ENCODE peak calls at places on chromosomes 7 and 10, in four cellular contexts. Z, I, J and R are unnamed samples.

GRCh38 chr7:152089183-152089582 is 63.7 kb downstream of the GALNT11 start:
- DNase-seq in Z (no peak), I (no peak), J (no peak), R (no peak)

GRCh38 chr7:96093435-96093834 is 228.5 kb downstream of the SLC25A13 start:
- DNase-seq in Z (no peak), I (no peak), J (no peak), R (no peak)

GRCh38 chr10:22682237-22683192 is 31.9 kb downstream of the PIP4K2A start:
- DNase-seq in Z (peak), I (no peak), J (peak), R (peak)

GRCh38 chr10:47438857-47439474 is 44.9 kb downstream of the ANXA8 start:
- DNase-seq in Z (peak), I (peak), J (no peak), R (peak)

GRCh38 chr10:88270871-88271713 is 312.0 kb downstream of the RNLS start:
- DNase-seq in Z (no peak), I (no peak), J (peak), R (no peak)

GRCh38 chr7:101990811-101991418 is 173.5 kb downstream of the CUX1 start:
- DNase-seq in Z (no peak), I (no peak), J (peak), R (no peak)

GRCh38 chr10:5618829-5619228 is 47.6 kb downstream of the ASB13 start:
- DNase-seq in Z (no peak), I (no peak), J (no peak), R (no peak)

GRCh38 chr7:101299511-101300464 is 21.8 kb downstream of the IFT22 start:
- DNase-seq in Z (no peak), I (no peak), J (no peak), R (no peak)

GRCh38 chr10:89153086-89153485 is 54.0 kb downstream of the CH25H start:
- DNase-seq in Z (no peak), I (no peak), J (no peak), R (no peak)

DNA sequence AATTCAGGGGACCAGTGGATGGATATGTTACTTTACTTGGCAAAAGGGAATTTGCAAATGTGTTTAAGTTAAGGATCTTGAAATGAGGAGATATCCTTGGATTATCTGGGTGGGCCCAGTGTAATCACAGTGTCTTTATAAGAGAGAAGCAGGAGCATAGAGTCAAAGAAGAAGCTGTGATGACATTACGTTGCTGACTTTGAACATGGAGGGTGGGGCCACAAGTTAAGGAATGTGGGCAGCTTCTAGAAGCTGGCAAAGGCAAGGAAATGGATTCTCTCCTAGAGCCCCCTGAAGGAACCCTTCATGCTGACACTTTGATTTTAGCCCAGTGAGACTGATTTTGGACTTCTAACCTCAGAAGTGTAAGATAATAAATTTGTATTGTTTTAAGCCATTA is 21.8 kb upstream of the SLC26A3 start:
- DNase-seq in Z (no peak), I (no peak), J (no peak), R (no peak)
- TF ChIP-seq ZBTB33 in Z (no peak), I (no peak), J (no peak), R (no peak)

GRCh38 chr10:62635127-62635526 is 169.4 kb upstream of the ADO start:
- DNase-seq in Z (no peak), I (no peak), J (no peak), R (no peak)

GRCh38 chr10:62627985-62628384 is 176.5 kb upstream of the ADO start:
- DNase-seq in Z (no peak), I (no peak), J (no peak), R (no peak)

GRCh38 chr10:62636825-62637248 is 167.7 kb upstream of the ADO start:
- DNase-seq in Z (no peak), I (no peak), J (no peak), R (no peak)

GRCh38 chr10:62633976-62634375 is 170.5 kb upstream of the ADO start:
- DNase-seq in Z (no peak), I (no peak), J (no peak), R (no peak)

GRCh38 chr10:62632071-62632809 is 172.3 kb upstream of the ADO start:
- DNase-seq in Z (no peak), I (no peak), J (peak), R (no peak)
- TF ChIP-seq ZNF274 in Z (no peak), I (no peak), J (no peak), R (no peak)

GRCh38 chr7:27130540-27131389 is at the start of gene HOXA4:
- DNase-seq in Z (peak), I (no peak), J (no peak), R (no peak)
- TF ChIP-seq ZBTB33 in Z (peak), I (no peak), J (no peak), R (no peak)

GRCh38 chr7:166370-167060 is 25.9 kb upstream of the FAM20C start:
- DNase-seq in Z (no peak), I (no peak), J (no peak), R (no peak)

GRCh38 chr7:169165-169853 is 23.1 kb upstream of the FAM20C start:
- DNase-seq in Z (no peak), I (no peak), J (no peak), R (no peak)

GRCh38 chr7:167087-167855 is 25.1 kb upstream of the FAM20C start:
- DNase-seq in Z (no peak), I (no peak), J (no peak), R (no peak)

GRCh38 chr7:169854-170172 is 22.6 kb upstream of the FAM20C start:
- DNase-seq in Z (no peak), I (no peak), J (no peak), R (no peak)

DNA sequence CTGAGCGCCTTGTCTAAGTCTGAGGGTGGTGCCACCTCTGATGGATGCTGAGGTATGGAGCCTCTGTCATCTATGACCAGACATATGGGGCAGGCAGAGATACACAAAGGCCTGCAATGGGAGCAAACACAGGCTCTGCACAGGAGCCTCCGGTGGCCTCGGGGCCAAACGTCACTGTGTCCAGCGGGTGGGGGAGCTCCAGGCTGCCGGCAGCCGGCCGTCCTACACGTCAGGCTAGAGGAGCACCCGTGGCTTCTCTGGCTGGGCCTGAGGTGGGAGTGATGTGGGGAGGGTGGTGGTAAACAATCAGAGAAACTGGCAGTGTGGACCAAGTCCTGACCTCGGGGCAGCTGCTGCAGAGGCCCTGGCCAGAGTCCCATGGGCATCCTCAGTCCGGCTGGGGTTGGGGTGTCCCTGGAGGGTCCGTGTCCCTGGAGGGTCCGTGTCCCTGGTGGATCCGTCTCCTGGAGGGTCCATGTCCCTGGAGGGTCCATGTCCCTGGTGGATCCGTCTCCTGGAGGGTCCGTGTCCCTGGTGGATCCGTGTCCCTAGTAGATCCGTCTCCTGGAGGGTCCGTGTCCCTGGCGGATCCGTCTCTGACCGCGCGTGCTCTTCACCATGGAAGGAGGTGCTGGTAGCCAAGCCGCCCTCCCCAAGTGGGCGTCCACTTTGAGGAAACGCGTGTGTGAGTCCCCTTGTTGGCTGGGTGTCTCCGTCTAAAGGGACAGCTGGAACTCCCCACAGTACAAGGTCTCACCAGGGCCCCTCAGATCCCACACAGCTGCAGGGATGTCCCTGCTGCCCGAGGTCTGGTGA is 24.2 kb upstream of the FAM20C start:
- DNase-seq in Z (no peak), I (no peak), J (no peak), R (no peak)
- TF ChIP-seq ZNF274 in Z (no peak), I (no peak), J (no peak), R (no peak)

GRCh38 chr7:127253289-127254162 is 785 bp upstream of the GRM8 start:
- DNase-seq in Z (peak), I (peak), J (no peak), R (peak)
- TF ChIP-seq ZBTB33 in Z (no peak), I (no peak), J (no peak), R (no peak)

GRCh38 chr10:123270221-123270620 is 116.0 kb downstream of the BUB3 start:
- DNase-seq in Z (no peak), I (no peak), J (no peak), R (no peak)
- TF ChIP-seq ZNF274 in Z (no peak), I (no peak), J (no peak), R (no peak)

DNA sequence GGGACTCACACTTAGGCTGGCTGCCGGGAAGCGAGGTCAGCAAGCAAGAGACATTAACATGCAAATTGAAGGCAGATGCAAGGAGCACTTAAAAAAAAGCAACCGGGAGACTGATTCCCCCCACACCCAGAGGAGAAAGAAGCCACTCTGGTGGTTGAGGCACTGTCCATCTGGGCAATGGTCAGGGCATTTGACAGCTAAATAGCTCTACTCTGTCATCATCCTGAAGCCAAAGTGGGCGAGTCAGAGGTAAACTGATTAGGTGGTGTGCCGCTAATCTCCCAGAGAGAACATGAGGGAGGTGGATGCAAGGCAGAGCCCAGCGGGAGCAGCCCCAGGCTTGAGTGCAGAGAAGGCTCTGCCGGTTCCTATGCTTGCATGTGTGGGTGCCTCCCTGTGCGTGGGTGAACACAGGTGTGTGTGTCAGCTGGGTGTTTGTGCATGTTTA is 100.6 kb downstream of the PLXNA4 start:
- DNase-seq in Z (no peak), I (no peak), J (no peak), R (no peak)
- TF ChIP-seq ZBTB33 in Z (no peak), I (no peak), J (no peak), R (no peak)

GRCh38 chr7:142457146-142457703 is 199.4 kb upstream of the PRSS58 start:
- DNase-seq in Z (no peak), I (no peak), J (no peak), R (no peak)
- TF ChIP-seq ZNF274 in Z (no peak), I (no peak), J (no peak), R (no peak)

GRCh38 chr10:66176772-66177171 is 749.1 kb upstream of the LRRTM3 start:
- DNase-seq in Z (no peak), I (no peak), J (no peak), R (no peak)
- TF ChIP-seq ZBTB33 in Z (no peak), I (no peak), J (no peak), R (no peak)